ENCODE peak calls at places on chromosomes 13 and 19, in seven cellular contexts. R is epithelial cell of proximal tubule, C is Calu3, D is WTC11, H is HFF-Myc, J is heart left ventricle, T is fibroblast of mammary gland. A is an unnamed sample.

GRCh38 chr19:9953802-9954542 is 17.7 kb upstream of the OLFM2 start:
- DNase-seq in R (no peak), H (no peak), D (no peak), J (no peak), T (no peak), C (no peak), A (no peak)

GRCh38 chr19:18507727-18508440 is 14.0 kb downstream of the ELL start:
- DNase-seq in C (no peak), J (peak), T (peak), D (no peak), H (no peak), R (no peak), A (peak)

GRCh38 chr19:30073152-30074000 is 131.3 kb downstream of the URI1 start:
- DNase-seq in H (no peak), T (no peak), C (no peak), R (no peak), D (peak), J (no peak), A (no peak)

GRCh38 chr19:54137913-54138776 is 583 bp downstream of the CNOT3 start:
- DNase-seq in R (no peak), C (peak), D (no peak), J (no peak), H (no peak), T (no peak), A (no peak)

GRCh38 chr19:18869231-18869575 is 26.8 kb downstream of the CERS1 start:
- DNase-seq in T (no peak), R (no peak), C (no peak), H (no peak), D (peak), J (no peak), A (no peak)

GRCh38 chr19:46859637-46860124 is 1.1 kb upstream of the ARHGAP35 start:
- DNase-seq in J (peak), R (no peak), H (peak), T (peak), D (no peak), C (no peak), A (peak)

GRCh38 chr19:16067205-16067938 is 8.9 kb upstream of the TPM4 start:
- DNase-seq in H (no peak), D (no peak), J (no peak), C (peak), R (no peak), T (peak), A (peak)

GRCh38 chr19:15337202-15337601 is 4.9 kb upstream of the BRD4 start:
- DNase-seq in J (no peak), D (no peak), T (peak), C (no peak), R (no peak), H (no peak), A (peak)

GRCh38 chr13:73364706-73365105 is 305.9 kb downstream of the KLF5 start:
- DNase-seq in C (no peak), H (no peak), D (no peak), R (no peak), T (no peak), J (no peak), A (no peak)

GRCh38 chr13:74715718-74716117 is 581.5 kb upstream of the KLF12 start:
- DNase-seq in R (no peak), C (no peak), H (no peak), T (peak), J (no peak), D (no peak), A (no peak)

GRCh38 chr19:45717983-45718650 is 12.6 kb downstream of the FBXO46 start:
- DNase-seq in J (no peak), C (no peak), R (no peak), H (no peak), T (peak), D (no peak), A (peak)

DNA sequence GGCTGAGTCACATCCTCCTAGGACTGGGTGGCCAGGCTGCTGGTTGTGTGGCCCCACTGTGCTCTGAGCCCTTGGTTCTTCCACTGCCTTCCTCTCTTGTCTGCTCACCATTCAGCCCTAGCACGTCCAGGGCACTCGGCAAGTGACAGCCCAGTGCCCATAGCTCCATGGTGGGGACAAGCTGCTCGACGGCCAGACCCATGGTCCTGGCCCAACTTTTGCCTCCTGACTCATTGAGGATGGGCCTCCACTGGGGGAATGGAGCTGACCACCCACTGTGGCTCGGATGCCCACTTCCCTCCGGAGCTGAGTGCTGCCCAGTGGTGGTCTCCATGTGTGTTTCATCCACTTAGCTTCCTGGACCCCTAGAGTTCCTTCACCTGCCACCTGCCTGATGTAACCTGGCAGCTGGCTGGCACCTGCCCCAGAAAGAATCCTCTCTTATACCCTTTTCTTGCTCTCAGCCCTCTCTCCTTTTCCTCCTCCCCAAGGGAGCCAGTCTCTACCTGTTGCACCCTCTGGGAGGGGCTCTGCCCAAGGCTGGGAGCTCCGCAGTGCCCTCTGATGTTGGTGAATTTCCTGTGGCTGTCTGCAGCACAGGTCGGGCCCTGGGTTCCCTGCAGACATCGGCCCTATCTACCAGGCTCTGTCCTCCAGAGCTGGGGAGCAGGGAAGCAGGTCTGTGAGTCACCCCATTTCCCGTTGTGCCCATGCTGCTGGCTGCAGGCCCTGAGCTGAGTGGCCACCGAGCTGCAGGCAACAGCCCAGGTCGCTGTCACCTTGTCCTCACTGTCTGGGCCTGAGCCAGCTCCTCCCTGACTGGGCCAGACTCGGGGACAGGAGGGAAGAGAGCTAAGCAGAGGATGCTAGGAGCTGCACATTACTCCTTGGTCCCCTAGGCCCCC is 7.4 kb downstream of the CHST8 start:
- DNase-seq in R (no peak), D (no peak), J (no peak), T (no peak), H (no peak), C (no peak), A (no peak)
- TF ChIP-seq CTCF in R (no peak), D (no peak), J (no peak), T (no peak), H (no peak), C (no peak), A (no peak)

GRCh38 chr19:35555301-35556005 is 8.0 kb downstream of the ATP4A start:
- DNase-seq in C (peak), R (no peak), J (no peak), T (peak), D (peak), H (peak), A (peak)
- TF ChIP-seq CTCF in C (peak), R (peak), J (no peak), T (peak), D (peak), H (peak), A (peak)

GRCh38 chr19:27971869-27972268 is 1241.1 kb downstream of the UQCRFS1 start:
- DNase-seq in J (no peak), T (no peak), H (no peak), C (no peak), R (no peak), D (no peak), A (no peak)
- TF ChIP-seq CTCF in J (no peak), T (no peak), H (no peak), C (no peak), R (no peak), D (no peak), A (no peak)

GRCh38 chr19:40523322-40524047 is 53.2 kb upstream of the SHKBP1 start:
- DNase-seq in J (no peak), T (peak), D (peak), H (no peak), C (peak), R (no peak), A (peak)
- TF ChIP-seq CTCF in J (peak), T (peak), D (peak), H (peak), C (peak), R (peak), A (peak)

DNA sequence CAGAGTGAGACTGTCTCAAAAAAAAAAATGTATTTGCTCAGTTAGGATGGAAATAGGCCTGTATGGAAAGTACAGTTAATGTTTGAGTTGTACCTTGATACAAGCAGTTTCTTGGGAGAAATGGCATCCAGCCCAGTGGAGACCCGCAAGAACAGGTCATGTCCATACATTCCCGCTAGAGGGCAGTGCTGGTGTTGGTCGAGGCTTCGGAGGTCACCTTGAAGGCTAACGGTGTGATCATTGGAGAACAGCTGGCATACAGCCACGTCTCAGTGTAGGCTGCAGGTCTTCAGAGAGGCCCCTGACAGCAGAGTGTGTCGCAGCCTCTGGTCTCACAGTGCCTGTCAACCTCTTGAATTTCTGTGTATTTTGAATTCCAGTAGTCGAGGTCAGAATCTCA is 7.5 kb downstream of the ZNF610 start:
- DNase-seq in C (no peak), T (peak), H (no peak), R (no peak), D (peak), J (peak), A (peak)
- TF ChIP-seq CTCF in C (no peak), T (peak), H (peak), R (peak), D (peak), J (peak), A (peak)

DNA sequence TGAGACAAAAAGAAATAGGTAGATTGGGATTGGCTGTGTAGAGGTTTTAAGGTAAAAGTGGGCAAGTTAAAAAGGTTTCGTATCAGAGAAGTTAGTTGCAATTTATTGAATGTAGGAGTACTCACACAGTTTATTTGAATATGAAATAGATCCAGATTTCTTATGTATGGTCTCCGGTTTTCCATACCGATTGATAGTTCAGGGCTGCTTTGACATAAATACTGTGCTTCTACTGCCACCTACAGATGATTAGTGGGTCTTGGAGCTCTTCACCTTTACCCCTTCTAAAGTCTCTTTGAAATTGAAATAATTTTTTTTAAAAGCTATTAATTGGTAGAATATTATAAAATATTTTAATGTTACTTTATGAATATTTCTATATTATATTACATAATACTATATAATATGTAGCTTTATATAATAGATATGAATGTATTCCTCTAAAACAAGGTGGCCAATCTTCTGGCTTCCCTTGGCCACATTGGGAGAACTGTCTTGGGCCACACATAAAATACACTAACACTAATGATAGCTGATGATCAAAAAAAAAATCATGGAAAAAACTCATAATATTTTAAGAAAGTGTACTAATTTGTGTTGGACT is 7.7 kb upstream of the GPR18 start:
- DNase-seq in D (no peak), R (no peak), H (no peak), C (no peak), T (peak), J (no peak), A (peak)
- TF ChIP-seq CTCF in D (peak), R (peak), H (peak), C (no peak), T (peak), J (peak), A (peak)

A was measured in fibroblast of villous mesenchyme.